ENCODE peak calls at places on chromosomes 3 and 15, in six cellular contexts. A is posterior vena cava; H is putamen; Z is activated CD8-positive, alpha-beta memory T cell treated with anti-CD3 and anti-CD28 coated beads for 48 hours; J is endothelial cell; X is stimulated activated CD4-positive, alpha-beta T cell treated with anti-CD3 and anti-CD28 coated beads, Interleukin-1b, Interleukin-23, amount 100 ng/mL, for 1 hour. I is an unnamed sample.

GRCh38 chr3:27594096-27594690 is 110.0 kb upstream of the SLC4A7 start:
- DNase-seq in A (no peak), H (no peak), Z (no peak), J (no peak), X (no peak), I (no peak)

GRCh38 chr15:98738689-98739411 is 90.5 kb downstream of the IGF1R start:
- DNase-seq in A (no peak), H (no peak), Z (no peak), J (no peak), X (no peak), I (no peak)

GRCh38 chr3:143000525-143000924 is 845 bp upstream of the U2SURP start:
- DNase-seq in A (no peak), H (no peak), Z (no peak), J (no peak), X (no peak), I (no peak)

GRCh38 chr3:184320099-184320445 is 5.7 kb downstream of the EIF4G1 start:
- DNase-seq in A (peak; percentile 99), H (peak; percentile 93), Z (no peak), J (no peak), X (no peak), I (peak; percentile 87)

GRCh38 chr15:100670505-100671021 is 68.2 kb downstream of the ASB7 start:
- DNase-seq in A (no peak), H (no peak), Z (no peak), J (no peak), X (no peak), I (no peak)

GRCh38 chr3:87313641-87314040 is 37.3 kb upstream of the POU1F1 start:
- DNase-seq in A (no peak), H (no peak), Z (no peak), J (no peak), X (no peak), I (no peak)

GRCh38 chr3:150469031-150469930 is 61.2 kb downstream of the TSC22D2 start:
- DNase-seq in A (peak; percentile 82), H (peak; percentile 46), Z (no peak), J (no peak), X (no peak), I (peak; percentile 86)

GRCh38 chr3:21779909-21780308 is 28.9 kb upstream of the ZNF385D start:
- DNase-seq in A (no peak), H (no peak), Z (no peak), J (no peak), X (no peak), I (no peak)

GRCh38 chr3:50193746-50194127 is 2.3 kb downstream of the GNAT1 start:
- DNase-seq in A (no peak), H (no peak), Z (no peak), J (no peak), X (no peak), I (no peak)

GRCh38 chr3:69116897-69117296 is 5.5 kb downstream of the LMOD3 start:
- DNase-seq in A (no peak), H (peak; percentile 92), Z (no peak), J (no peak), X (no peak), I (no peak)

GRCh38 chr3:121566773-121567172 is 976 bp upstream of the ARGFX start:
- DNase-seq in A (no peak), H (no peak), Z (no peak), J (no peak), X (no peak), I (no peak)

GRCh38 chr3:12433823-12434222 is 50.5 kb upstream of the TSEN2 start:
- DNase-seq in A (peak; percentile 29), H (no peak), Z (no peak), J (no peak), X (no peak), I (no peak)

GRCh38 chr3:10757021-10757820 is 58.8 kb upstream of the SLC6A11 start:
- DNase-seq in A (no peak), H (no peak), Z (no peak), J (no peak), X (no peak), I (peak; percentile 21)

GRCh38 chr15:91445701-91446100 is 345.6 kb downstream of the SV2B start:
- DNase-seq in A (no peak), H (no peak), Z (no peak), J (no peak), X (no peak), I (no peak)

GRCh38 chr15:66877558-66878285 is 175.7 kb downstream of the SMAD6 start:
- DNase-seq in A (no peak), H (no peak), Z (no peak), J (no peak), X (no peak), I (no peak)

GRCh38 chr3:87997298-87997697 is 61.5 kb downstream of the CGGBP1 start:
- DNase-seq in A (no peak), H (no peak), Z (peak; percentile 35), J (no peak), X (peak; percentile 1), I (no peak)

GRCh38 chr3:134642445-134643149 is 8.2 kb downstream of the KY start:
- DNase-seq in A (no peak), H (no peak), Z (no peak), J (no peak), X (no peak), I (no peak)

GRCh38 chr3:11565492-11565891 is 78.2 kb downstream of the VGLL4 start:
- DNase-seq in A (no peak), H (no peak), Z (no peak), J (no peak), X (no peak), I (no peak)

GRCh38 chr15:64754663-64755426 is 20.5 kb downstream of the RBPMS2 start:
- DNase-seq in A (no peak), H (no peak), Z (no peak), J (no peak), X (no peak), I (no peak)

GRCh38 chr3:168024537-168024941 is 71.2 kb downstream of the GOLIM4 start:
- DNase-seq in A (no peak), H (no peak), Z (peak; percentile 6), J (peak; percentile 23), X (no peak), I (no peak)

I was measured in SW 1271.